ENCODE peak calls at places on chromosomes 13 and 19, in six cellular contexts. T is IMR-90; V is adrenal gland; D is stimulated activated CD8-positive, alpha-beta memory T cell treated with anti-CD3 and anti-CD28 coated beads, Interleukin-2, amount 100 ng/mL, for 48 hours; W is thoracic aorta; P is keratinocyte. G is an unnamed sample.

GRCh38 chr19:43532962-43533545 is at the start of gene ZNF575:
- DNase-seq in W (peak; percentile 81), T (peak; percentile 95), P (no peak), D (peak; percentile 77), V (peak; percentile 96), G (peak; percentile 79)

GRCh38 chr13:77883328-77883727 is 35.3 kb downstream of the EDNRB start:
- DNase-seq in P (no peak), T (no peak), W (no peak), V (no peak), D (no peak), G (no peak)

GRCh38 chr19:40806385-40807146 is 7.6 kb downstream of the EGLN2 start:
- DNase-seq in T (peak; percentile 95), W (peak; percentile 71), V (peak; percentile 94), P (peak; percentile 86), D (peak; percentile 74), G (peak; percentile 86)

GRCh38 chr19:32837531-32837930 is 32.0 kb downstream of the SLC7A9 start:
- DNase-seq in T (no peak), W (no peak), V (peak; percentile 3), P (no peak), D (no peak), G (no peak)

GRCh38 chr19:56170261-56170660 is 5.5 kb upstream of the GALP start:
- DNase-seq in V (peak; percentile 85), T (peak; percentile 43), D (no peak), P (no peak), W (no peak), G (no peak)

GRCh38 chr19:4700573-4700970 is 23.1 kb downstream of the DPP9 start:
- DNase-seq in T (no peak), V (no peak), D (no peak), W (no peak), P (no peak), G (no peak)

GRCh38 chr13:42895781-42896180 is 96.3 kb downstream of the EPSTI1 start:
- DNase-seq in D (no peak), V (no peak), W (no peak), P (no peak), T (no peak), G (no peak)

GRCh38 chr13:76735641-76736040 is 150.6 kb downstream of the KCTD12 start:
- DNase-seq in T (no peak), P (no peak), W (no peak), V (no peak), D (no peak), G (no peak)

GRCh38 chr19:32874605-32875004 is 5.0 kb upstream of the SLC7A9 start:
- DNase-seq in D (no peak), T (no peak), W (no peak), V (peak; percentile 39), P (no peak), G (no peak)

GRCh38 chr19:5090780-5091575 is 122.1 kb downstream of the KDM4B start:
- DNase-seq in W (no peak), T (peak; percentile 15), P (no peak), D (no peak), V (peak; percentile 88), G (peak; percentile 17)

GRCh38 chr13:114068723-114069322 is 63.6 kb downstream of the RASA3 start:
- DNase-seq in D (no peak), V (no peak), W (no peak), P (no peak), T (peak; percentile 77), G (no peak)

GRCh38 chr19:8210660-8211101 is 1.5 kb downstream of the CERS4 start:
- DNase-seq in W (no peak), P (no peak), T (no peak), V (no peak), D (no peak), G (no peak)

GRCh38 chr13:47794963-47795362 is 206.1 kb downstream of the SUCLA2 start:
- DNase-seq in W (no peak), T (peak; percentile 2), P (no peak), V (no peak), D (no peak), G (no peak)

GRCh38 chr19:56261145-56261544 is 11.4 kb upstream of the EDDM13 start:
- DNase-seq in W (no peak), D (no peak), P (no peak), V (no peak), T (no peak), G (no peak)

GRCh38 chr13:113022391-113023216 is 53.6 kb downstream of the MCF2L start:
- DNase-seq in P (no peak), T (no peak), W (no peak), V (no peak), D (no peak), G (no peak)

GRCh38 chr19:33535176-33535575 is 13.6 kb upstream of the PEPD start:
- DNase-seq in T (peak; percentile 34), W (no peak), V (no peak), D (no peak), P (no peak), G (no peak)

GRCh38 chr19:42683917-42684513 is 56.3 kb downstream of the PSG3 start:
- DNase-seq in V (no peak), D (no peak), W (no peak), T (peak; percentile 31), P (no peak), G (no peak)

GRCh38 chr13:63517376-63517775 is 2101.7 kb upstream of the PCDH20 start:
- DNase-seq in V (no peak), D (no peak), W (no peak), P (no peak), T (peak; percentile 82), G (peak; percentile 61)

GRCh38 chr13:39910041-39910440 is 254.6 kb downstream of the COG6 start:
- DNase-seq in T (no peak), P (no peak), V (no peak), D (no peak), W (no peak), G (no peak)

GRCh38 chr13:32838985-32839384 is 177.2 kb upstream of the KL start:
- DNase-seq in V (peak; percentile 57), W (no peak), D (no peak), T (peak; percentile 59), P (no peak), G (no peak)

GRCh38 chr13:27273658-27274425 is 3.2 kb downstream of the RASL11A start:
- DNase-seq in T (peak; percentile 55), P (no peak), W (peak; percentile 50), V (peak; percentile 50), D (no peak), G (no peak)

GRCh38 chr19:10625003-10625761 is at the start of gene SLC44A2:
- DNase-seq in V (peak; percentile 79), T (peak; percentile 35), P (no peak), D (no peak), W (no peak), G (no peak)

GRCh38 chr13:27672025-27672424 is 50.3 kb downstream of the POLR1D start:
- DNase-seq in W (no peak), V (no peak), T (no peak), P (no peak), D (no peak), G (no peak)

GRCh38 chr19:5665781-5666513 is 14.4 kb downstream of the MICOS13 start:
- DNase-seq in D (no peak), T (peak; percentile 84), W (no peak), V (no peak), P (no peak), G (no peak)

GRCh38 chr19:57850553-57851017 is 926 bp downstream of the ZNF587 start:
- DNase-seq in T (peak; percentile 31), P (peak; percentile 36), D (no peak), V (no peak), W (no peak), G (no peak)

G was measured in BJ.